ENCODE peak calls at places on chromosome 6, in ten cellular contexts. A, Z, W, U, G, Q, V, N, M and P are unnamed samples.
A peak's percentile ranks its signal among the peaks of the same experiment; 100 is the strongest.

GRCh38 chr6:140684776-140685550 is 1310.5 kb upstream of the CITED2 start:
- DNase-seq in A (no peak), W (peak; percentile 61), V (no peak), N (no peak), M (no peak), Z (no peak), Q (no peak), G (no peak), U (no peak), P (no peak)

GRCh38 chr6:121394151-121394550 is 41.3 kb upstream of the GJA1 start:
- DNase-seq in W (no peak), A (no peak), U (no peak), G (no peak), Q (no peak), M (no peak), Z (no peak), V (no peak), N (no peak), P (no peak)

GRCh38 chr6:133632906-133633305 is 256.0 kb upstream of the TCF21 start:
- DNase-seq in Z (no peak), Q (no peak), U (peak; percentile 36), W (no peak), A (no peak), V (no peak), N (no peak), M (no peak), G (no peak), P (no peak)

GRCh38 chr6:119158057-119158848 is 79.8 kb upstream of the FAM184A start:
- DNase-seq in Q (no peak), A (peak; percentile 65), W (no peak), M (no peak), Z (peak; percentile 36), G (peak; percentile 73), N (peak; percentile 36), U (no peak), V (no peak), P (no peak)

GRCh38 chr6:141874930-141875602 is 257.7 kb upstream of the GJE1 start:
- DNase-seq in W (no peak), G (peak; percentile 53), M (no peak), A (no peak), Q (no peak), N (no peak), V (no peak), U (no peak), Z (no peak), P (no peak)

GRCh38 chr6:170075659-170076223 is 215.1 kb downstream of the DLL1 start:
- DNase-seq in W (no peak), A (peak; percentile 60), V (peak; percentile 33), Q (no peak), M (peak; percentile 6), Z (no peak), G (no peak), U (no peak), N (no peak), P (no peak)

GRCh38 chr6:130132286-130132701 is 90.5 kb downstream of the SAMD3 start:
- DNase-seq in Z (no peak), M (no peak), V (no peak), Q (no peak), G (no peak), A (no peak), U (no peak), N (no peak), W (no peak), P (peak; percentile 52)

GRCh38 chr6:10441004-10441654 is 26.3 kb upstream of the TFAP2A start:
- DNase-seq in Q (no peak), N (no peak), Z (peak; percentile 97), G (peak; percentile 95), V (no peak), M (no peak), U (no peak), A (no peak), W (no peak), P (no peak)

GRCh38 chr6:132131777-132132176 is 180.6 kb upstream of the CCN2 start:
- DNase-seq in Z (peak; percentile 99), N (peak; percentile 16), M (no peak), G (peak; percentile 98), A (no peak), Q (no peak), W (peak; percentile 99), V (no peak), U (no peak), P (no peak)

GRCh38 chr6:17600527-17601388 is 656 bp downstream of the FAM8A1 start:
- DNase-seq in M (peak; percentile 64), Q (no peak), N (peak; percentile 61), Z (peak; percentile 39), G (peak; percentile 75), V (peak; percentile 64), W (peak; percentile 44), A (peak; percentile 80), U (peak; percentile 77), P (peak; percentile 73)

GRCh38 chr6:17454316-17455005 is 61.1 kb downstream of the CAP2 start:
- DNase-seq in V (no peak), Z (peak; percentile 81), Q (no peak), A (no peak), G (peak; percentile 66), M (no peak), W (no peak), N (no peak), U (peak; percentile 5), P (no peak)

GRCh38 chr6:138499303-138499991 is at the start of gene NHSL1:
- DNase-seq in Q (no peak), A (no peak), M (peak; percentile 27), G (peak; percentile 20), W (no peak), U (peak; percentile 48), Z (peak; percentile 71), V (no peak), N (no peak), P (no peak)

GRCh38 chr6:148928811-148929210 is 182.0 kb downstream of the UST start:
- DNase-seq in A (no peak), W (no peak), Z (no peak), N (no peak), V (no peak), M (no peak), U (no peak), G (no peak), Q (no peak), P (no peak)

GRCh38 chr6:76481101-76481500 is 408.6 kb upstream of the IMPG1 start:
- DNase-seq in W (no peak), M (no peak), Z (no peak), V (no peak), U (no peak), Q (no peak), G (no peak), N (no peak), A (no peak), P (no peak)

GRCh38 chr6:84052883-84053241 is 19.3 kb downstream of the MRAP2 start:
- DNase-seq in G (no peak), V (no peak), W (no peak), Q (no peak), U (no peak), N (no peak), A (no peak), Z (no peak), M (no peak), P (no peak)

GRCh38 chr6:137879885-137880430 is 12.9 kb downstream of the TNFAIP3 start:
- DNase-seq in Z (no peak), W (no peak), V (peak; percentile 34), U (no peak), G (no peak), M (no peak), N (no peak), Q (no peak), A (no peak), P (no peak)

GRCh38 chr6:137883400-137883888 is 16.4 kb downstream of the TNFAIP3 start:
- DNase-seq in Q (no peak), Z (no peak), W (peak; percentile 79), G (no peak), N (no peak), U (no peak), M (no peak), V (no peak), A (no peak), P (no peak)

GRCh38 chr6:127136786-127137185 is 18.3 kb downstream of the RSPO3 start:
- DNase-seq in Z (no peak), U (no peak), M (no peak), W (no peak), G (no peak), N (no peak), A (no peak), Q (no peak), V (no peak), P (no peak)

GRCh38 chr6:149264629-149265028 is 52.9 kb upstream of the TAB2 start:
- DNase-seq in U (no peak), V (peak; percentile 42), W (no peak), Z (no peak), A (no peak), M (no peak), Q (no peak), G (no peak), N (no peak), P (peak; percentile 36)

GRCh38 chr6:136890986-136891385 is 31.1 kb upstream of the SLC35D3 start:
- DNase-seq in A (no peak), G (no peak), N (no peak), Q (no peak), V (no peak), Z (peak; percentile 27), M (no peak), U (no peak), W (no peak), P (no peak)

GRCh38 chr6:118968416-118968815 is 33.5 kb upstream of the MCM9 start:
- DNase-seq in Q (peak; percentile 9), A (no peak), G (peak; percentile 38), N (no peak), U (peak; percentile 40), V (no peak), M (no peak), W (peak; percentile 44), Z (peak; percentile 8), P (no peak)

GRCh38 chr6:3500262-3501001 is 43.6 kb upstream of the SLC22A23 start:
- DNase-seq in G (peak; percentile 84), W (peak; percentile 67), U (no peak), A (no peak), Q (no peak), V (no peak), Z (peak; percentile 87), N (no peak), M (no peak), P (no peak)
- H3K27ac ChIP-seq in G (no peak overlapping the region), W (no peak overlapping the region), U (no peak overlapping the region), A (no peak overlapping the region), Q (no peak overlapping the region), V (no peak overlapping the region), Z (no peak overlapping the region), N (no peak overlapping the region), M (no peak overlapping the region), P (no peak overlapping the region)

GRCh38 chr6:31861919-31862343 is 690 bp downstream of the NEU1 start:
- DNase-seq in Z (no peak), A (no peak), G (no peak), V (no peak), W (no peak), M (no peak), Q (no peak), N (no peak), U (no peak), P (no peak)
- H3K27ac ChIP-seq in Z (peak overlapping the region; percentile 85), A (peak overlapping the region; percentile 78), G (no peak overlapping the region), V (no peak overlapping the region), W (peak overlapping the region; percentile 68), M (no peak overlapping the region), Q (no peak overlapping the region), N (peak overlapping the region; percentile 85), U (no peak overlapping the region), P (peak overlapping the region; percentile 77)

GRCh38 chr6:22878706-22879105 is 309.3 kb downstream of the HDGFL1 start:
- DNase-seq in U (no peak), V (no peak), M (no peak), A (no peak), Z (peak; percentile 74), Q (no peak), G (no peak), W (no peak), N (no peak), P (no peak)
- H3K27ac ChIP-seq in U (no peak overlapping the region), V (peak overlapping the region; percentile 97), M (no peak overlapping the region), A (no peak overlapping the region), Z (no peak overlapping the region), Q (no peak overlapping the region), G (no peak overlapping the region), W (no peak overlapping the region), N (no peak overlapping the region), P (no peak overlapping the region)

GRCh38 chr6:35025241-35026188 is 115.6 kb downstream of the TCP11 start:
- DNase-seq in W (peak; percentile 29), G (peak; percentile 46), N (no peak), A (no peak), U (no peak), Q (no peak), M (no peak), Z (no peak), V (no peak), P (no peak)
- H3K27ac ChIP-seq in W (peak overlapping the region; percentile 69), G (peak overlapping the region; percentile 33), N (peak overlapping the region; percentile 95), A (peak overlapping the region; percentile 78), U (no peak overlapping the region), Q (no peak overlapping the region), M (no peak overlapping the region), Z (no peak overlapping the region), V (no peak overlapping the region), P (no peak overlapping the region)